ENCODE peak calls at places on chromosomes 3 and 15, in eight cellular contexts. D, E, B, C, W, K, F and Z are unnamed samples.

GRCh38 chr3:71703796-71704195 is 21.4 kb downstream of the EIF4E3 start:
- DNase-seq in D (peak; percentile 39), E (no peak), B (no peak), C (no peak), W (no peak), K (no peak), F (no peak), Z (no peak)

GRCh38 chr15:64947211-64947610 is 35.5 kb downstream of the ANKDD1A start:
- DNase-seq in D (no peak), E (no peak), B (no peak), C (no peak), W (no peak), K (no peak), F (no peak), Z (no peak)

GRCh38 chr3:61965770-61966131 is 404.4 kb downstream of the PTPRG start:
- DNase-seq in D (no peak), E (no peak), B (no peak), C (no peak), W (no peak), K (no peak), F (no peak), Z (no peak)

GRCh38 chr3:126959144-126959920 is 23.6 kb upstream of the PLXNA1 start:
- DNase-seq in D (no peak), E (peak; percentile 42), B (no peak), C (no peak), W (no peak), K (no peak), F (no peak), Z (no peak)

GRCh38 chr15:86382341-86382740 is 302.7 kb downstream of the AGBL1 start:
- DNase-seq in D (no peak), E (no peak), B (no peak), C (no peak), W (no peak), K (peak; percentile 17), F (no peak), Z (no peak)

GRCh38 chr3:98702166-98702565 is 61.0 kb upstream of the ST3GAL6 start:
- DNase-seq in D (no peak), E (no peak), B (no peak), C (peak; percentile 38), W (no peak), K (no peak), F (no peak), Z (no peak)

GRCh38 chr3:58047806-58048205 is 39.6 kb downstream of the FLNB start:
- DNase-seq in D (no peak), E (no peak), B (no peak), C (peak; percentile 48), W (no peak), K (no peak), F (no peak), Z (no peak)

GRCh38 chr15:69612112-69612511 is 159.5 kb downstream of the RPLP1 start:
- DNase-seq in D (no peak), E (no peak), B (no peak), C (no peak), W (no peak), K (peak; percentile 31), F (no peak), Z (no peak)

GRCh38 chr15:31511707-31512310 is 185.2 kb downstream of the KLF13 start:
- DNase-seq in D (peak; percentile 30), E (no peak), B (peak; percentile 55), C (no peak), W (peak; percentile 2), K (no peak), F (no peak), Z (peak; percentile 28)

GRCh38 chr3:99842826-99843589 is 25.3 kb downstream of the CMSS1 start:
- DNase-seq in D (peak; percentile 75), E (no peak), B (no peak), C (peak; percentile 60), W (no peak), K (peak; percentile 64), F (no peak), Z (peak; percentile 56)

GRCh38 chr3:27220166-27220565 is 149.0 kb downstream of the NEK10 start:
- DNase-seq in D (peak; percentile 8), E (no peak), B (no peak), C (no peak), W (no peak), K (no peak), F (no peak), Z (no peak)

GRCh38 chr3:47882338-47882737 is 79.4 kb downstream of the DHX30 start:
- DNase-seq in D (no peak), E (no peak), B (no peak), C (no peak), W (no peak), K (no peak), F (no peak), Z (no peak)

GRCh38 chr15:68204776-68205557 is at the start of gene CALML4:
- DNase-seq in D (peak; percentile 42), E (peak; percentile 86), B (no peak), C (no peak), W (peak; percentile 53), K (peak; percentile 7), F (no peak), Z (no peak)

GRCh38 chr3:119524931-119525662 is 26.8 kb downstream of the TIMMDC1 start:
- DNase-seq in D (peak; percentile 36), E (no peak), B (no peak), C (peak; percentile 17), W (peak; percentile 15), K (no peak), F (no peak), Z (peak; percentile 12)

GRCh38 chr3:57727096-57727495 is 29.0 kb upstream of the SLMAP start:
- DNase-seq in D (no peak), E (no peak), B (no peak), C (peak; percentile 88), W (no peak), K (no peak), F (no peak), Z (no peak)

GRCh38 chr15:78988361-78988911 is 43.6 kb upstream of the CTSH start:
- DNase-seq in D (no peak), E (peak; percentile 94), B (no peak), C (peak; percentile 98), W (peak; percentile 79), K (no peak), F (no peak), Z (peak; percentile 56)

GRCh38 chr3:117914540-117914939 is 1120.1 kb downstream of the IGSF11 start:
- DNase-seq in D (no peak), E (no peak), B (no peak), C (no peak), W (no peak), K (no peak), F (no peak), Z (no peak)

GRCh38 chr3:15181964-15182363 is 24.1 kb upstream of the CAPN7 start:
- DNase-seq in D (no peak), E (no peak), B (no peak), C (no peak), W (no peak), K (no peak), F (no peak), Z (no peak)

GRCh38 chr3:189171707-189172106 is at the start of gene TPRG1:
- DNase-seq in D (peak; percentile 1), E (no peak), B (no peak), C (peak; percentile 44), W (no peak), K (no peak), F (no peak), Z (no peak)

GRCh38 chr15:27545494-27546255 is 553.4 kb downstream of the OCA2 start:
- DNase-seq in D (no peak), E (no peak), B (no peak), C (no peak), W (no peak), K (peak; percentile 21), F (no peak), Z (peak; percentile 88)

GRCh38 chr15:42549052-42549491 is 434 bp downstream of the HAUS2 start:
- DNase-seq in D (peak; percentile 56), E (no peak), B (no peak), C (peak; percentile 39), W (peak; percentile 51), K (peak; percentile 73), F (no peak), Z (peak; percentile 63)

GRCh38 chr15:91879148-91879547 is 25.6 kb downstream of the SLCO3A1 start:
- DNase-seq in D (no peak), E (no peak), B (no peak), C (no peak), W (no peak), K (no peak), F (no peak), Z (peak; percentile 7)

GRCh38 chr15:52257734-52258062 is 37.9 kb downstream of the MYO5C start:
- DNase-seq in D (peak; percentile 33), E (no peak), B (no peak), C (peak; percentile 57), W (no peak), K (no peak), F (no peak), Z (no peak)

GRCh38 chr3:47000198-47000815 is 20.8 kb downstream of the NBEAL2 start:
- DNase-seq in D (no peak), E (no peak), B (no peak), C (no peak), W (no peak), K (no peak), F (no peak), Z (peak; percentile 3)

GRCh38 chr3:51350751-51351150 is 34.3 kb upstream of the MANF start:
- DNase-seq in D (no peak), E (peak; percentile 11), B (no peak), C (no peak), W (no peak), K (no peak), F (no peak), Z (no peak)

GRCh38 chr3:53858096-53858741 is 11.9 kb downstream of the IL17RB start:
- DNase-seq in D (no peak), E (no peak), B (no peak), C (no peak), W (no peak), K (no peak), F (no peak), Z (no peak)

GRCh38 chr3:8416965-8417364 is 84.7 kb upstream of the LMCD1 start:
- DNase-seq in D (peak; percentile 49), E (no peak), B (no peak), C (peak; percentile 54), W (no peak), K (no peak), F (no peak), Z (peak; percentile 2)

GRCh38 chr3:40186508-40186907 is 123.0 kb upstream of the EIF1B start:
- DNase-seq in D (no peak), E (no peak), B (no peak), C (no peak), W (no peak), K (no peak), F (no peak), Z (no peak)